ENCODE peak calls at places on chromosomes 7 and 10, in seven cellular contexts. One of them, this sample, is unnamed.

GRCh38 chr7:139526578-139527544 is 3.4 kb downstream of the CLEC2L start:
- DNase-seq in stimulated activated naive B cell treated with anti-CD40 and anti-IgM and Interleukin-4, amounts not matched to agents 10 μg/mL and 1 μg/mL and 100 μg/mL, for 72 hours: no peak
- DNase-seq in EH: peak
- DNase-seq in MCF 10A: peak
- DNase-seq in AML-193: no peak
- DNase-seq in tibial nerve: no peak
- DNase-seq in activated naive CD4-positive, alpha-beta T cell: no peak
- DNase-seq in this sample: no peak

GRCh38 chr10:101299211-101299610 is 54.8 kb upstream of the BTRC start:
- DNase-seq in EH: no peak
- DNase-seq in MCF 10A: no peak
- DNase-seq in stimulated activated naive B cell treated with anti-CD40 and anti-IgM and Interleukin-4, amounts not matched to agents 10 μg/mL and 1 μg/mL and 100 μg/mL, for 72 hours: no peak
- DNase-seq in AML-193: no peak
- DNase-seq in tibial nerve: no peak
- DNase-seq in activated naive CD4-positive, alpha-beta T cell: no peak
- DNase-seq in this sample: no peak

GRCh38 chr7:99734987-99735386 is at the start of gene CYP3A7:
- DNase-seq in tibial nerve: no peak
- DNase-seq in AML-193: no peak
- DNase-seq in MCF 10A: no peak
- DNase-seq in stimulated activated naive B cell treated with anti-CD40 and anti-IgM and Interleukin-4, amounts not matched to agents 10 μg/mL and 1 μg/mL and 100 μg/mL, for 72 hours: no peak
- DNase-seq in EH: no peak
- DNase-seq in activated naive CD4-positive, alpha-beta T cell: no peak
- DNase-seq in this sample: no peak

GRCh38 chr10:110081914-110082313 is 74.1 kb downstream of the ADD3 start:
- DNase-seq in MCF 10A: peak
- DNase-seq in activated naive CD4-positive, alpha-beta T cell: no peak
- DNase-seq in EH: peak
- DNase-seq in stimulated activated naive B cell treated with anti-CD40 and anti-IgM and Interleukin-4, amounts not matched to agents 10 μg/mL and 1 μg/mL and 100 μg/mL, for 72 hours: no peak
- DNase-seq in tibial nerve: peak
- DNase-seq in AML-193: peak
- DNase-seq in this sample: no peak

GRCh38 chr7:71793251-71793650 is 618.9 kb downstream of the CALN1 start:
- DNase-seq in stimulated activated naive B cell treated with anti-CD40 and anti-IgM and Interleukin-4, amounts not matched to agents 10 μg/mL and 1 μg/mL and 100 μg/mL, for 72 hours: no peak
- DNase-seq in activated naive CD4-positive, alpha-beta T cell: no peak
- DNase-seq in MCF 10A: no peak
- DNase-seq in EH: no peak
- DNase-seq in tibial nerve: no peak
- DNase-seq in AML-193: no peak
- DNase-seq in this sample: no peak

GRCh38 chr7:35802649-35803048 is 1.8 kb downstream of the SEPTIN7 start:
- DNase-seq in tibial nerve: no peak
- DNase-seq in AML-193: no peak
- DNase-seq in MCF 10A: no peak
- DNase-seq in stimulated activated naive B cell treated with anti-CD40 and anti-IgM and Interleukin-4, amounts not matched to agents 10 μg/mL and 1 μg/mL and 100 μg/mL, for 72 hours: no peak
- DNase-seq in EH: no peak
- DNase-seq in activated naive CD4-positive, alpha-beta T cell: no peak
- DNase-seq in this sample: no peak

GRCh38 chr10:113619401-113619800 is 44.4 kb downstream of the NRAP start:
- DNase-seq in MCF 10A: no peak
- DNase-seq in EH: no peak
- DNase-seq in AML-193: no peak
- DNase-seq in activated naive CD4-positive, alpha-beta T cell: no peak
- DNase-seq in tibial nerve: no peak
- DNase-seq in stimulated activated naive B cell treated with anti-CD40 and anti-IgM and Interleukin-4, amounts not matched to agents 10 μg/mL and 1 μg/mL and 100 μg/mL, for 72 hours: no peak
- DNase-seq in this sample: no peak

GRCh38 chr7:69564454-69565417 is 33.5 kb upstream of the AUTS2 start:
- DNase-seq in MCF 10A: no peak
- DNase-seq in EH: peak
- DNase-seq in tibial nerve: peak
- DNase-seq in stimulated activated naive B cell treated with anti-CD40 and anti-IgM and Interleukin-4, amounts not matched to agents 10 μg/mL and 1 μg/mL and 100 μg/mL, for 72 hours: no peak
- DNase-seq in activated naive CD4-positive, alpha-beta T cell: no peak
- DNase-seq in AML-193: no peak
- DNase-seq in this sample: no peak

GRCh38 chr10:124641282-124642075 is 102.7 kb downstream of the FAM53B start:
- DNase-seq in activated naive CD4-positive, alpha-beta T cell: no peak
- DNase-seq in EH: peak
- DNase-seq in AML-193: peak
- DNase-seq in tibial nerve: no peak
- DNase-seq in stimulated activated naive B cell treated with anti-CD40 and anti-IgM and Interleukin-4, amounts not matched to agents 10 μg/mL and 1 μg/mL and 100 μg/mL, for 72 hours: peak
- DNase-seq in MCF 10A: peak
- DNase-seq in this sample: no peak

GRCh38 chr10:124587811-124588211 is 126.2 kb downstream of the LHPP start:
- DNase-seq in stimulated activated naive B cell treated with anti-CD40 and anti-IgM and Interleukin-4, amounts not matched to agents 10 μg/mL and 1 μg/mL and 100 μg/mL, for 72 hours: peak
- DNase-seq in MCF 10A: no peak
- DNase-seq in EH: no peak
- DNase-seq in AML-193: no peak
- DNase-seq in activated naive CD4-positive, alpha-beta T cell: no peak
- DNase-seq in tibial nerve: no peak
- DNase-seq in this sample: no peak

GRCh38 chr7:135385209-135385608 is 124.7 kb downstream of the CNOT4 start:
- DNase-seq in AML-193: no peak
- DNase-seq in MCF 10A: peak
- DNase-seq in tibial nerve: peak
- DNase-seq in EH: no peak
- DNase-seq in stimulated activated naive B cell treated with anti-CD40 and anti-IgM and Interleukin-4, amounts not matched to agents 10 μg/mL and 1 μg/mL and 100 μg/mL, for 72 hours: no peak
- DNase-seq in activated naive CD4-positive, alpha-beta T cell: no peak
- DNase-seq in this sample: no peak

GRCh38 chr10:132665946-132666732 is 119.8 kb downstream of the NKX6-2 start:
- DNase-seq in AML-193: peak
- DNase-seq in activated naive CD4-positive, alpha-beta T cell: no peak
- DNase-seq in stimulated activated naive B cell treated with anti-CD40 and anti-IgM and Interleukin-4, amounts not matched to agents 10 μg/mL and 1 μg/mL and 100 μg/mL, for 72 hours: no peak
- DNase-seq in MCF 10A: peak
- DNase-seq in EH: peak
- DNase-seq in tibial nerve: no peak
- DNase-seq in this sample: no peak

GRCh38 chr10:48656241-48656921 is 28.3 kb upstream of the WDFY4 start:
- DNase-seq in stimulated activated naive B cell treated with anti-CD40 and anti-IgM and Interleukin-4, amounts not matched to agents 10 μg/mL and 1 μg/mL and 100 μg/mL, for 72 hours: peak
- DNase-seq in AML-193: peak
- DNase-seq in tibial nerve: peak
- DNase-seq in activated naive CD4-positive, alpha-beta T cell: peak
- DNase-seq in EH: peak
- DNase-seq in MCF 10A: peak
- DNase-seq in this sample: peak

This sample was measured in T-helper 17 cell.